ENCODE peak calls at places on chromosomes 7 and 10, in six cellular contexts. U is AG09319, B is tibial nerve, O is WTC11, M is neural progenitor cell, E is lower lobe of right lung. W is an unnamed sample.

GRCh38 chr7:5380350-5381210 is 43.1 kb downstream of the TNRC18 start:
- DNase-seq in U (no peak), B (no peak), O (no peak), M (no peak), E (no peak), W (no peak)

GRCh38 chr7:119197872-119198527 is 973.5 kb downstream of the ANKRD7 start:
- DNase-seq in U (no peak), B (peak; percentile 44), O (peak; percentile 41), M (peak; percentile 83), E (no peak), W (peak; percentile 25)

GRCh38 chr7:104791065-104791464 is 222.9 kb upstream of the KMT2E start:
- DNase-seq in U (no peak), B (no peak), O (no peak), M (peak; percentile 43), E (no peak), W (no peak)

GRCh38 chr10:130894485-130894884 is 417.0 kb downstream of the TCERG1L start:
- DNase-seq in U (no peak), B (no peak), O (no peak), M (no peak), E (no peak), W (no peak)

GRCh38 chr10:934746-935406 is 3.4 kb upstream of the LARP4B start:
- DNase-seq in U (no peak), B (no peak), O (no peak), M (no peak), E (no peak), W (no peak)

GRCh38 chr7:55555160-55555559 is 17.1 kb downstream of the VOPP1 start:
- DNase-seq in U (no peak), B (no peak), O (no peak), M (no peak), E (no peak), W (no peak)

GRCh38 chr10:12350925-12351324 is 1.6 kb downstream of the CAMK1D start:
- DNase-seq in U (no peak), B (no peak), O (no peak), M (peak; percentile 15), E (no peak), W (no peak)

GRCh38 chr7:38463277-38464224 is 167.6 kb downstream of the AMPH start:
- DNase-seq in U (no peak), B (peak; percentile 52), O (no peak), M (no peak), E (peak; percentile 53), W (no peak)

GRCh38 chr10:67657775-67658174 is 38.2 kb downstream of the CTNNA3 start:
- DNase-seq in U (no peak), B (no peak), O (peak; percentile 24), M (peak; percentile 23), E (no peak), W (no peak)

GRCh38 chr10:101779544-101780186 is 3.6 kb downstream of the NPM3 start:
- DNase-seq in U (peak; percentile 4), B (peak; percentile 71), O (peak; percentile 93), M (peak; percentile 91), E (peak; percentile 89), W (peak; percentile 95)

GRCh38 chr7:17963281-17963680 is 23.0 kb upstream of the SNX13 start:
- DNase-seq in U (peak; percentile 57), B (no peak), O (no peak), M (no peak), E (no peak), W (no peak)

GRCh38 chr10:18229839-18230238 is 89.6 kb downstream of the CACNB2 start:
- DNase-seq in U (no peak), B (no peak), O (no peak), M (no peak), E (no peak), W (no peak)

GRCh38 chr10:121553861-121554264 is 44.4 kb downstream of the FGFR2 start:
- DNase-seq in U (no peak), B (no peak), O (peak; percentile 23), M (no peak), E (no peak), W (no peak)

GRCh38 chr10:84256510-84257342 is 11.9 kb downstream of the RGR start:
- DNase-seq in U (no peak), B (peak; percentile 21), O (peak; percentile 84), M (peak; percentile 86), E (no peak), W (peak; percentile 70)

GRCh38 chr10:67621834-67622233 is 74.2 kb downstream of the CTNNA3 start:
- DNase-seq in U (no peak), B (no peak), O (no peak), M (no peak), E (no peak), W (no peak)

GRCh38 chr7:17184805-17185689 is 113.4 kb upstream of the AHR start:
- DNase-seq in U (peak; percentile 53), B (no peak), O (no peak), M (no peak), E (no peak), W (no peak)

GRCh38 chr10:96746503-96746902 is 26.2 kb upstream of the PIK3AP1 start:
- DNase-seq in U (no peak), B (no peak), O (no peak), M (no peak), E (no peak), W (no peak)

GRCh38 chr7:79506481-79506880 is 53.0 kb upstream of the MAGI2 start:
- DNase-seq in U (no peak), B (no peak), O (no peak), M (peak; percentile 50), E (no peak), W (no peak)

GRCh38 chr7:85191383-85191782 is 4.5 kb upstream of the SEMA3D start:
- DNase-seq in U (no peak), B (no peak), O (no peak), M (peak; percentile 9), E (no peak), W (no peak)

GRCh38 chr7:135385209-135385608 is 124.7 kb downstream of the CNOT4 start:
- DNase-seq in U (no peak), B (peak; percentile 10), O (no peak), M (no peak), E (no peak), W (no peak)

GRCh38 chr10:35025916-35026315 is 64.2 kb downstream of the CUL2 start:
- DNase-seq in U (no peak), B (no peak), O (no peak), M (no peak), E (no peak), W (no peak)

GRCh38 chr7:113045379-113045778 is 41.2 kb downstream of the GPR85 start:
- DNase-seq in U (no peak), B (no peak), O (no peak), M (no peak), E (no peak), W (no peak)

GRCh38 chr10:6136215-6137201 is 47.7 kb downstream of the RBM17 start:
- DNase-seq in U (no peak), B (no peak), O (no peak), M (no peak), E (no peak), W (no peak)

GRCh38 chr7:44508328-44508990 is 18.0 kb upstream of the NUDCD3 start:
- DNase-seq in U (no peak), B (no peak), O (no peak), M (no peak), E (no peak), W (no peak)

GRCh38 chr10:58638406-58638805 is 125.7 kb downstream of the BICC1 start:
- DNase-seq in U (no peak), B (no peak), O (no peak), M (no peak), E (no peak), W (no peak)

GRCh38 chr10:58641708-58642107 is 129.0 kb downstream of the BICC1 start:
- DNase-seq in U (no peak), B (no peak), O (no peak), M (no peak), E (no peak), W (no peak)

GRCh38 chr10:58642283-58642682 is 129.6 kb downstream of the BICC1 start:
- DNase-seq in U (no peak), B (no peak), O (no peak), M (no peak), E (no peak), W (no peak)

GRCh38 chr10:58643029-58643428 is 130.4 kb downstream of the BICC1 start:
- DNase-seq in U (no peak), B (no peak), O (no peak), M (no peak), E (no peak), W (no peak)

GRCh38 chr10:58641095-58641531 is 128.4 kb downstream of the BICC1 start:
- DNase-seq in U (peak; percentile 96), B (no peak), O (no peak), M (peak; percentile 7), E (no peak), W (no peak)
- TF ChIP-seq CTCF in U (peak; percentile 16), B (peak; percentile 23), O (no peak), M (peak; percentile 49), E (peak; percentile 9), W (no peak)

DNA sequence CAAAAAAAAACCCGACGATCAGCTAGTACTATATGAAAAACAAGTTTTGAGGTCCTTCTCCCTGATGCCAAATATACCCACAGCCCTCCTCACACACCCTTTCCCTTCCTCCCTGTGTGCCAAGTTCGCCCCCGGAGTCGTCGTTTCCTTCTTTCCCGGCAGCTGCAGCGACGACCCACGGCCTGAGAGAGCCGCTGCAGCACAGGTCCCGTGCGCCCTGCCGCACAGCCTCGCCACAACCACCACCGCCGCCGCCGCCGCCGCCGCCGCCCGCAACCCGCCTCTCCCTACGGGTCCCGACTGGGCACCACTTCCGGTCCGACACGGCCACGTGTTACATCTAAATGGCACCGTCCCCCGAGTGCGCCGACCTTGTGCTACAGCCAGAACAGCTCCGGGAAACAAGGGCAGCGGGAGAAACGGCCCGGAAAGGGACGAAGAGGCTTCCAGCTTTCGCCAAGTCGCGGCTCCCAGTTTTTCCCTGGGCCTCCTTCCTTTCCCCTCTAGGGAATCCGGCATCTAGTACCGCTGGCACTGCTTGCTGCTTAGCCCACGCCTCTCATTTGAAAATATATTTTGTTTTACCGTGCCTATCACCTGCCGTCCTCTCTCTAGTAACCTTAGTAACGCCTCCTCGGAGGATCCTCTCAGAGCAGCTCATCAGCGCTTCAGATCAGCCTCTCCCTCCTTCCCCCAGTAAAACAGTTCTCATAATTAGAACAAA is at the start of gene FRA10AC1:
- DNase-seq in U (peak; percentile 87), B (peak; percentile 92), O (peak; percentile 90), M (peak; percentile 97), E (peak; percentile 95), W (peak; percentile 94)
- TF ChIP-seq CTCF in U (peak; percentile 47), B (peak; percentile 60), O (no peak), M (peak; percentile 69), E (peak; percentile 37), W (no peak)

GRCh38 chr7:87735360-87735759 is 107.2 kb downstream of the RUNDC3B start:
- DNase-seq in U (no peak), B (no peak), O (no peak), M (no peak), E (no peak), W (no peak)
- TF ChIP-seq CTCF in U (no peak), B (no peak), O (no peak), M (no peak), E (no peak), W (no peak)

DNA sequence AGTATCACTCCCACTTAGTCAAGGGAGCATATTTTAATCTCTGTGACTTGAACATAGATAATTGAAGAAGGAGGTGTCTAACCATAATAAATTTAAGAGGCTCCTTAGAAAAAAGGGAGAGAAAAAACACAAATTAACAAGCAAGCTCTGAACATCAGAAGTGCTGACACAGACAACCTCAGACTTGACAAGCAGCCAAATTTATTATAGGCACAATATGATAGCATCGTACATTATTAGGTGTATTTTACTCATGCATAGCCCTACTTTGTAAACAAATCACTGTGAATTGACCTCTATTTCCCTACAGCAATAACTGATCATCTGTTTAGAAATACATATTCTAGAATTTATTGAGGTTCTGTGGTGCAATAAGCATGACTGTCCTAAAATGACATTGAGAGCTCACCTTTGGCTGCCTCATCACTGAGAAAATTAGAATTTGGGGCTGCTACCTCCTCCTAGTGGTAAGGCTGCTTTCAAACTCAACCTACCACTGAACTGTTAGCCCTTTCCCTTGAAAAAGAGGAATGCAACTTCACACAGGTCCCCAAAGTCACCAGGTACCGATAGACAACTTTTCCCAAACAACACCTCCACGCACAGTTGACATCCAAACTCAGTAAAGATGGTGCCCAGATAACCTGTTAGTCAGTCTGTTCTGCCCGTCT is 76.0 kb upstream of the SCIN start:
- DNase-seq in U (no peak), B (no peak), O (no peak), M (peak; percentile 4), E (no peak), W (no peak)
- TF ChIP-seq CTCF in U (no peak), B (no peak), O (no peak), M (peak; percentile 35), E (no peak), W (no peak)

W was measured in endothelial cell.